ENCODE peak calls at places on chromosome 3, in five cellular contexts. G is stimulated activated CD8-positive, alpha-beta memory T cell treated with anti-CD3 and anti-CD28 coated beads, Interleukin-4, amount 100 ng/mL, for 24 hours; V is foreskin fibroblast; J is activated CD8-positive, alpha-beta memory T cell treated with anti-CD3 and anti-CD28 coated beads for 48 hours; B is activated naive CD4-positive, alpha-beta T cell treated with anti-CD3 and anti-CD28 coated beads for 36 hours. A is an unnamed sample.

GRCh38 chr3:119236756-119237155 is 3.9 kb downstream of the B4GALT4 start:
- DNase-seq in G (peak), V (no peak), J (no peak), B (peak), A (no peak)

GRCh38 chr3:155889212-155889611 is 18.8 kb downstream of the GMPS start:
- DNase-seq in G (no peak), V (no peak), J (no peak), B (no peak), A (no peak)

GRCh38 chr3:56725175-56725574 is 42.1 kb upstream of the TASOR start:
- DNase-seq in G (peak), V (no peak), J (no peak), B (peak), A (no peak)

GRCh38 chr3:55065331-55065730 is 137.5 kb upstream of the LRTM1 start:
- DNase-seq in G (no peak), V (no peak), J (no peak), B (no peak), A (no peak)

GRCh38 chr3:129422897-129423296 is 5.5 kb downstream of the EFCAB12 start:
- DNase-seq in G (no peak), V (no peak), J (no peak), B (no peak), A (no peak)

GRCh38 chr3:149577801-149578200 is 80.0 kb downstream of the WWTR1 start:
- DNase-seq in G (no peak), V (no peak), J (no peak), B (no peak), A (no peak)

GRCh38 chr3:115287198-115287597 is 140.1 kb upstream of the ZBTB20 start:
- DNase-seq in G (no peak), V (no peak), J (no peak), B (no peak), A (no peak)

GRCh38 chr3:127383656-127384179 is 95.9 kb upstream of the PRR20G start:
- DNase-seq in G (no peak), V (no peak), J (no peak), B (no peak), A (no peak)

GRCh38 chr3:192408007-192408655 is 319.2 kb downstream of the FGF12 start:
- DNase-seq in G (no peak), V (no peak), J (no peak), B (no peak), A (no peak)

GRCh38 chr3:52489453-52489852 is 5.7 kb upstream of the STAB1 start:
- DNase-seq in G (no peak), V (no peak), J (no peak), B (no peak), A (no peak)

GRCh38 chr3:32102289-32102688 is 4.1 kb upstream of the GPD1L start:
- DNase-seq in G (no peak), V (no peak), J (no peak), B (no peak), A (no peak)

GRCh38 chr3:179967622-179968021 is 69.1 kb downstream of the PEX5L start:
- DNase-seq in G (no peak), V (no peak), J (no peak), B (no peak), A (no peak)

GRCh38 chr3:124599779-124600693 is 130.2 kb upstream of the UMPS start:
- DNase-seq in G (no peak), V (no peak), J (no peak), B (no peak), A (peak)

GRCh38 chr3:39419697-39420293 is 13.3 kb downstream of the RPSA start:
- DNase-seq in G (no peak), V (no peak), J (no peak), B (no peak), A (no peak)

A was measured in gastrocnemius medialis.